ENCODE peak calls at places on chromosomes 3 and 15, in four cellular contexts. Z is K562, R is adrenal gland, Y is ovary. B is an unnamed sample.

GRCh38 chr15:49421991-49422390 is 1.1 kb upstream of the FGF7 start:
- DNase-seq in Z (peak; percentile 33), R (peak; percentile 22), Y (peak; percentile 73), B (peak; percentile 70)

GRCh38 chr3:8900065-8900464 is 63.2 kb downstream of the RAD18 start:
- DNase-seq in Z (no peak), R (no peak), Y (no peak), B (no peak)

GRCh38 chr3:124686028-124686670 is 44.1 kb upstream of the UMPS start:
- DNase-seq in Z (no peak), R (no peak), Y (no peak), B (no peak)

GRCh38 chr15:40456738-40457137 is 14.0 kb upstream of the CHST14 start:
- DNase-seq in Z (no peak), R (no peak), Y (no peak), B (no peak)

GRCh38 chr3:8851703-8852102 is 82.3 kb upstream of the OXTR start:
- DNase-seq in Z (no peak), R (no peak), Y (no peak), B (no peak)

GRCh38 chr15:101528917-101529299 is 39.4 kb upstream of the PCSK6 start:
- DNase-seq in Z (no peak), R (no peak), Y (no peak), B (no peak)

GRCh38 chr15:93060336-93061248 is 28.4 kb downstream of the RGMA start:
- DNase-seq in Z (no peak), R (no peak), Y (peak; percentile 30), B (no peak)

GRCh38 chr3:88713233-88713691 is 394.2 kb upstream of the EPHA3 start:
- DNase-seq in Z (no peak), R (no peak), Y (no peak), B (no peak)

GRCh38 chr3:113310960-113311359 is 99.6 kb downstream of the BOC start:
- DNase-seq in Z (no peak), R (no peak), Y (no peak), B (no peak)

GRCh38 chr15:85379403-85380131 is 836 bp upstream of the AKAP13 start:
- DNase-seq in Z (no peak), R (no peak), Y (no peak), B (peak; percentile 41)

GRCh38 chr3:45546636-45547201 is 47.8 kb upstream of the LIMD1 start:
- DNase-seq in Z (peak; percentile 78), R (no peak), Y (no peak), B (peak; percentile 70)

GRCh38 chr15:45391746-45392711 is 13.7 kb upstream of the GATM start:
- DNase-seq in Z (no peak), R (no peak), Y (no peak), B (no peak)

GRCh38 chr3:49469876-49470713 is at the start of gene DAG1:
- DNase-seq in Z (peak; percentile 92), R (peak; percentile 99), Y (peak; percentile 99), B (peak; percentile 98)

GRCh38 chr3:54008744-54009143 is 113.6 kb upstream of the CACNA2D3 start:
- DNase-seq in Z (no peak), R (no peak), Y (no peak), B (no peak)

GRCh38 chr3:128559486-128560225 is 66.7 kb upstream of the GATA2 start:
- DNase-seq in Z (no peak), R (no peak), Y (no peak), B (peak; percentile 23)

GRCh38 chr3:41668366-41668765 is 293.5 kb downstream of the ULK4 start:
- DNase-seq in Z (no peak), R (no peak), Y (no peak), B (no peak)

GRCh38 chr3:134838599-134838998 is 43.5 kb downstream of the EPHB1 start:
- DNase-seq in Z (peak; percentile 15), R (no peak), Y (no peak), B (peak; percentile 4)

GRCh38 chr3:133038731-133039398 is 674 bp downstream of the TMEM108 start:
- DNase-seq in Z (peak; percentile 6), R (peak; percentile 56), Y (no peak), B (no peak)

GRCh38 chr3:43394071-43394501 is 107.7 kb downstream of the SNRK start:
- DNase-seq in Z (no peak), R (peak; percentile 66), Y (peak; percentile 54), B (no peak)

GRCh38 chr15:65373163-65373651 is 4.6 kb downstream of the IGDCC3 start:
- DNase-seq in Z (no peak), R (no peak), Y (no peak), B (no peak)

GRCh38 chr15:57607570-57608000 is 15.9 kb downstream of the MYZAP start:
- DNase-seq in Z (no peak), R (peak; percentile 94), Y (no peak), B (no peak)

GRCh38 chr15:32705450-32705849 is 12.4 kb upstream of the GREM1 start:
- DNase-seq in Z (no peak), R (no peak), Y (no peak), B (no peak)

GRCh38 chr3:158470944-158471638 is 99.9 kb upstream of the MLF1 start:
- DNase-seq in Z (no peak), R (no peak), Y (no peak), B (peak; percentile 73)

GRCh38 chr3:160278210-160278609 is 53.0 kb downstream of the C3orf80 start:
- DNase-seq in Z (no peak), R (no peak), Y (no peak), B (no peak)

GRCh38 chr15:60396964-60397771 is 618 bp downstream of the ANXA2 start:
- DNase-seq in Z (peak; percentile 83), R (peak; percentile 78), Y (peak; percentile 71), B (peak; percentile 76)

GRCh38 chr3:126517986-126518778 is 609 bp upstream of the UROC1 start:
- DNase-seq in Z (no peak), R (no peak), Y (peak; percentile 17), B (no peak)

GRCh38 chr15:22992026-22992331 is 11.8 kb upstream of the CYFIP1 start:
- DNase-seq in Z (no peak), R (no peak), Y (no peak), B (no peak)

GRCh38 chr3:77807312-77807711 is 767.4 kb downstream of the ROBO2 start:
- DNase-seq in Z (no peak), R (no peak), Y (no peak), B (no peak)

GRCh38 chr3:153829596-153830170 is 291.5 kb upstream of the ARHGEF26 start:
- DNase-seq in Z (no peak), R (no peak), Y (no peak), B (no peak)

GRCh38 chr3:194757629-194758028 is 71.9 kb downstream of the FAM43A start:
- DNase-seq in Z (no peak), R (no peak), Y (no peak), B (no peak)

GRCh38 chr3:195224980-195225580 is 45.9 kb downstream of the XXYLT1 start:
- DNase-seq in Z (no peak), R (no peak), Y (peak; percentile 17), B (no peak)

GRCh38 chr3:48715179-48715800 is 1.7 kb downstream of the IP6K2 start:
- DNase-seq in Z (no peak), R (peak; percentile 80), Y (no peak), B (no peak)

GRCh38 chr3:23999012-23999641 is 54.0 kb downstream of the NR1D2 start:
- DNase-seq in Z (peak; percentile 59), R (peak; percentile 63), Y (peak; percentile 84), B (peak; percentile 43)

GRCh38 chr3:112038863-112039262 is 4.3 kb downstream of the TMPRSS7 start:
- DNase-seq in Z (no peak), R (no peak), Y (no peak), B (no peak)

DNA sequence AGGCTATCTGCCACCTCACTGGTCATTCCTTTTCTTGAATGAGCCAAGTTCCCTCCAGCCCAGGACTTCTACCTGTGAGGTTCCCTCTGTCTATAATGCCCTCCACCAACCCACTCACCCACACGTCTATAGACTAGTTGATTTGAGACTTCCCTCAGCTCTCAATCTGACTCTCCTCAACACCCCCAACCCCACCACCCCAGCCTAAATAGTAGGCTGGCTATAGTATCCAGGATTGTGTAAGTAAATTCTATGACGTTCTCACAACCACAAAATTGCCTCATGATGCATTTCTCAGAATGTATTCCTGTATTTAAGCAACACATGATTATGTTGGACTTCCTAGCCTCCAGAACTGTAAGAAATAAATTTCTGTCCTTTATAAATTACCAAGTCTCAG is 2.2 kb downstream of the PLSCR1 start:
- DNase-seq in Z (no peak), R (no peak), Y (no peak), B (no peak)
- TF ChIP-seq POLR2A in Z (no peak), R (no peak), Y (no peak), B (no peak)

GRCh38 chr15:90143176-90143655 is 40.9 kb upstream of the IDH2 start:
- DNase-seq in Z (peak; percentile 97), R (peak; percentile 67), Y (peak; percentile 57), B (peak; percentile 98)
- TF ChIP-seq POLR2A in Z (no peak), R (no peak), Y (no peak), B (peak; percentile 50)

GRCh38 chr3:51394541-51394940 is 3.5 kb downstream of the RBM15B start:
- DNase-seq in Z (no peak), R (no peak), Y (no peak), B (no peak)

GRCh38 chr3:51392301-51393095 is 1.4 kb downstream of the RBM15B start:
- DNase-seq in Z (peak; percentile 14), R (no peak), Y (peak; percentile 53), B (no peak)

GRCh38 chr3:51393096-51393495 is 2.0 kb downstream of the RBM15B start:
- DNase-seq in Z (no peak), R (no peak), Y (no peak), B (no peak)

GRCh38 chr3:51391566-51392300 is 648 bp downstream of the RBM15B start:
- DNase-seq in Z (peak; percentile 52), R (peak; percentile 29), Y (peak; percentile 61), B (peak; percentile 77)

DNA sequence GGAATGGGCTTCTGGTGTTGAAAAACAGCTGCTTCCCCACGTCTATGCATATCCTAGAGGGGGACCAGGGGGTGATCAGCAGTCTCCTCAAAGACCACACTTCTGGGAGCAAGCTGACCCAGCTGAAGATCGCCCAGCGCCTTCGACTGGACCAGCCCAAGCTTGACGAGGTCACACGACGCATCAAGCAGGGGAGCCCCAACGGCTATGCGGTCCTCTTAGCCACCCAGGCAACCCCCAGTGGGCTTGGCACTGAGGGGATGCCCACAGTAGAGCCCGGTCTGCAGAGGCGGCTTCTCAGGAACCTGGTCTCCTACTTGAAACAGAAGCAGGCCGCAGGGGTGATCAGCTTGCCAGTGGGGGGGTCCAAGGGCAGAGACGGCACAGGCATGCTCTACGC is 2.5 kb downstream of the RBM15B start:
- DNase-seq in Z (no peak), R (no peak), Y (no peak), B (no peak)
- TF ChIP-seq POLR2A in Z (no peak), R (no peak), Y (no peak), B (no peak)

GRCh38 chr3:120093923-120094775 is at the start of gene GSK3B:
- DNase-seq in Z (peak; percentile 75), R (peak; percentile 81), Y (peak; percentile 100), B (peak; percentile 91)
- TF ChIP-seq POLR2A in Z (peak; percentile 84), R (peak; percentile 92), Y (peak; percentile 82), B (no peak)

DNA sequence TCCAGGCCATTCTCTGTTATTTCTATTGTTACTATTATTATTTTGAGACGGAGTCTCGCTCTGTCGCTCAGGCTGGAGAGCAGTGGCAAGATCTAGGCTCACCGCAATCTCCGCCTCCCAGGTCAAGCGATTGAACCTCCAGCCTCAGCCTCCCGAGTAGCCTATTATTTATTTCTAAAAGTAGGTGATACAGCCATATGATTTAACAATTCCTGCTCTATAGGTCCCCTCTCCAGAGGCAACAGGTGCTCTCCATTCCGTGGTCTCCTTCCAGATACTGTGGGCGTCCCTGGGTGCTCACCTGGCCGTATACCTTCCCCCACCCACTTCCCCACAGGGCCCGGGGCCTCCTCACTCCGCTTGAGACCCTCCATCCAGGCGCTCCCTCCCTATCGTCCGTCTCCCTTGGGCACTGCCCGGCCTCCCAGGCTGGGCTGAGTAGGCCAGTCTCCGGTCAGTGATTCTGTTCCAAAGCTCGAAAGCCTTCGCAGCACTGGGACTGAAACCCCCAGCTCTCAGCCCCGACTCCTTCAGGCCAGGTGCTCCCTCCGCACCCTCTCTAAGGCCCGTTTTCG is 708 bp upstream of the PTPN23 start:
- DNase-seq in Z (no peak), R (no peak), Y (no peak), B (no peak)
- TF ChIP-seq POLR2A in Z (no peak), R (no peak), Y (no peak), B (no peak)